ENCODE peak calls at places on chromosome 19, in ten cellular contexts. W is fibroblast of mammary gland, M is hepatocyte, Z is heart left ventricle, N is lung, F is lower lobe of right lung, C is tibial nerve, J is fibroblast of pulmonary artery, U is fibroblast of the aortic adventitia, H is dorsolateral prefrontal cortex. X is an unnamed sample.

GRCh38 chr19:58518261-58519086 is 1.1 kb downstream of the ZBTB45 start:
- DNase-seq in W (no peak), M (no peak), Z (no peak), N (no peak), F (peak), C (no peak), J (no peak), U (no peak), H (no peak), X (no peak)

GRCh38 chr19:56015756-56016155 is 29.2 kb downstream of the NLRP5 start:
- DNase-seq in W (no peak), M (no peak), Z (no peak), N (no peak), F (no peak), C (no peak), J (peak), U (no peak), H (no peak), X (no peak)

GRCh38 chr19:54030895-54031586 is 32.7 kb downstream of the VSTM1 start:
- DNase-seq in W (peak), M (no peak), Z (no peak), N (no peak), F (no peak), C (no peak), J (peak), U (peak), H (no peak), X (no peak)

GRCh38 chr19:38391911-38392464 is 3.5 kb downstream of the SPRED3 start:
- DNase-seq in W (no peak), M (no peak), Z (no peak), N (no peak), F (no peak), C (no peak), J (no peak), U (no peak), H (no peak), X (no peak)

GRCh38 chr19:37817180-37817911 is 38.0 kb upstream of the ZNF573 start:
- DNase-seq in W (peak), M (peak), Z (peak), N (peak), F (peak), C (peak), J (peak), U (peak), H (peak), X (peak)

GRCh38 chr19:19410553-19411550 is 5.4 kb downstream of the GATAD2A start:
- DNase-seq in W (no peak), M (no peak), Z (no peak), N (no peak), F (no peak), C (no peak), J (no peak), U (no peak), H (no peak), X (no peak)

GRCh38 chr19:7200739-7201138 is 93.5 kb downstream of the INSR start:
- DNase-seq in W (no peak), M (no peak), Z (no peak), N (no peak), F (no peak), C (no peak), J (no peak), U (no peak), H (no peak), X (no peak)

GRCh38 chr19:35248310-35249145 is at the start of gene LSR:
- DNase-seq in W (no peak), M (peak), Z (no peak), N (peak), F (peak), C (no peak), J (no peak), U (no peak), H (no peak), X (no peak)

GRCh38 chr19:42114412-42114811 is 17.8 kb downstream of the POU2F2 start:
- DNase-seq in W (no peak), M (no peak), Z (no peak), N (no peak), F (no peak), C (no peak), J (no peak), U (no peak), H (no peak), X (peak)

GRCh38 chr19:35509018-35509652 is 4.3 kb downstream of the DMKN start:
- DNase-seq in W (no peak), M (peak), Z (no peak), N (peak), F (peak), C (no peak), J (no peak), U (no peak), H (no peak), X (no peak)

GRCh38 chr19:35109395-35110112 is 6.1 kb upstream of the FXYD3 start:
- DNase-seq in W (no peak), M (no peak), Z (no peak), N (no peak), F (no peak), C (no peak), J (no peak), U (no peak), H (peak), X (no peak)

GRCh38 chr19:48738557-48739399 is 1.6 kb downstream of the RASIP1 start:
- DNase-seq in W (peak), M (peak), Z (peak), N (peak), F (peak), C (peak), J (peak), U (peak), H (peak), X (peak)
- TF ChIP-seq CTCF in W (no peak), M (peak), Z (peak), N (peak), F (peak), C (peak), J (no peak), U (no peak), H (no peak), X (peak)

GRCh38 chr19:680287-681028 is 4.3 kb downstream of the FSTL3 start:
- DNase-seq in W (peak), M (peak), Z (peak), N (peak), F (peak), C (peak), J (peak), U (peak), H (peak), X (peak)

GRCh38 chr19:677201-677600 is 1.0 kb downstream of the FSTL3 start:
- DNase-seq in W (peak), M (peak), Z (peak), N (peak), F (peak), C (peak), J (peak), U (peak), H (no peak), X (no peak)

GRCh38 chr19:679418-680286 is 3.5 kb downstream of the FSTL3 start:
- DNase-seq in W (peak), M (peak), Z (peak), N (peak), F (peak), C (peak), J (peak), U (peak), H (no peak), X (peak)

GRCh38 chr19:677601-678380 is 1.6 kb downstream of the FSTL3 start:
- DNase-seq in W (no peak), M (peak), Z (no peak), N (no peak), F (no peak), C (no peak), J (no peak), U (peak), H (no peak), X (no peak)

GRCh38 chr19:678791-679388 is 2.7 kb downstream of the FSTL3 start:
- DNase-seq in W (no peak), M (no peak), Z (no peak), N (no peak), F (no peak), C (no peak), J (no peak), U (no peak), H (no peak), X (no peak)
- H3K4me3 ChIP-seq in W (peak), M (peak), Z (peak), N (no peak), F (peak), C (peak), J (peak), U (peak), H (peak), X (no peak)

DNA sequence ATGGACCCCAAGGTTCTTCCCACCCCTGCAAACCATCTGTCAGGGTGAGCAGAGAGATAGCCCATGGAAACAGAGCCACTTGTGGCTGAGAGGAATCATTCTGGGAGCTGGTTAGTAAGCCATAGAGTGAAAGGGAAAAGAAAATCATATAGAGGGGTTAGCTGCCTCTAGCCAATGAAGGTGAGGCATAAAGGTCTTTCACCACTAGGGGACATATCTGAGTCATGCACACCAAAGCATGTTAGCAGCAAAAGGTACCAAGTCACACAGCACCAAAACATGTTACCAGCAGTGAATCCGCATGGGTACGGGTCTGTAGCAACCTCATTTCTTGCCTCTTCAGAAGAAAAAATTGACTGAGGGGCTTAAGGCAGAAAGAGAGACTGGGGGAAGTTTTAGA is 76.7 kb upstream of the ZNF43 start:
- DNase-seq in W (no peak), M (no peak), Z (no peak), N (no peak), F (no peak), C (no peak), J (no peak), U (no peak), H (no peak), X (no peak)
- TF ChIP-seq CTCF in W (no peak), M (no peak), Z (no peak), N (no peak), F (no peak), C (no peak), J (no peak), U (no peak), H (no peak), X (peak)

GRCh38 chr19:12035220-12036172 is at the start of gene ZNF433:
- DNase-seq in W (peak), M (peak), Z (peak), N (peak), F (peak), C (peak), J (peak), U (peak), H (peak), X (peak)

GRCh38 chr19:12034610-12035009 is 869 bp downstream of the ZNF433 start:
- DNase-seq in W (no peak), M (peak), Z (no peak), N (no peak), F (no peak), C (peak), J (no peak), U (peak), H (no peak), X (no peak)

GRCh38 chr19:12034196-12034595 is 1.3 kb downstream of the ZNF433 start:
- DNase-seq in W (no peak), M (no peak), Z (no peak), N (no peak), F (no peak), C (no peak), J (no peak), U (peak), H (no peak), X (no peak)
- H3K4me3 ChIP-seq in W (peak), M (peak), Z (peak), N (no peak), F (peak), C (no peak), J (peak), U (peak), H (peak), X (no peak)

GRCh38 chr19:29422686-29423085 is 103.1 kb upstream of the VSTM2B start:
- DNase-seq in W (no peak), M (no peak), Z (no peak), N (no peak), F (no peak), C (no peak), J (no peak), U (no peak), H (no peak), X (no peak)
- TF ChIP-seq CTCF in W (no peak), M (no peak), Z (no peak), N (no peak), F (no peak), C (no peak), J (no peak), U (no peak), H (no peak), X (no peak)

X was measured in BE2C.